ENCODE peak calls at places on chromosomes 1 and 21, in seven cellular contexts. M, B, I, D, J, U and Z are unnamed samples.
A peak's percentile ranks its signal among the peaks of the same experiment; 100 is the strongest.

GRCh38 chr1:177368255-177368654 is 197.5 kb downstream of the BRINP2 start:
- DNase-seq in M (no peak), B (peak; percentile 82), I (no peak), D (no peak), J (no peak), U (no peak), Z (no peak)

GRCh38 chr1:54611621-54612020 is 11.7 kb downstream of the FAM151A start:
- DNase-seq in M (no peak), B (no peak), I (no peak), D (no peak), J (no peak), U (no peak), Z (no peak)

GRCh38 chr1:206557636-206558473 is 50.5 kb downstream of the RASSF5 start:
- DNase-seq in M (no peak), B (no peak), I (no peak), D (no peak), J (no peak), U (no peak), Z (no peak)

GRCh38 chr1:7580923-7581753 is 190.0 kb upstream of the VAMP3 start:
- DNase-seq in M (no peak), B (peak; percentile 86), I (no peak), D (no peak), J (no peak), U (no peak), Z (no peak)

GRCh38 chr1:241972703-241973375 is 15.3 kb downstream of the BECN2 start:
- DNase-seq in M (no peak), B (peak; percentile 11), I (no peak), D (no peak), J (no peak), U (no peak), Z (no peak)

GRCh38 chr21:19440792-19441494 is 1037.4 kb upstream of the TMPRSS15 start:
- DNase-seq in M (no peak), B (no peak), I (no peak), D (no peak), J (no peak), U (no peak), Z (no peak)

GRCh38 chr1:174998569-174999215 is 1.1 kb upstream of the CACYBP start:
- DNase-seq in M (peak; percentile 27), B (peak; percentile 63), I (no peak), D (peak; percentile 70), J (no peak), U (no peak), Z (peak; percentile 73)

GRCh38 chr1:3614755-3615742 is 3.7 kb upstream of the MEGF6 start:
- DNase-seq in M (no peak), B (no peak), I (no peak), D (no peak), J (no peak), U (no peak), Z (no peak)

GRCh38 chr1:53552146-53552940 is 93.1 kb downstream of the DMRTB1 start:
- DNase-seq in M (no peak), B (no peak), I (no peak), D (no peak), J (no peak), U (no peak), Z (no peak)

GRCh38 chr21:45589686-45590245 is 47.5 kb upstream of the SLC19A1 start:
- DNase-seq in M (no peak), B (no peak), I (no peak), D (no peak), J (no peak), U (no peak), Z (no peak)

GRCh38 chr1:110087812-110088738 is 17.6 kb upstream of the ALX3 start:
- DNase-seq in M (peak; percentile 24), B (peak; percentile 54), I (no peak), D (peak; percentile 72), J (peak; percentile 6), U (no peak), Z (peak; percentile 38)

GRCh38 chr1:12597792-12598191 is 20.2 kb downstream of the DHRS3 start:
- DNase-seq in M (no peak), B (no peak), I (no peak), D (no peak), J (no peak), U (no peak), Z (no peak)

GRCh38 chr1:233738396-233738795 is 124.5 kb downstream of the KCNK1 start:
- DNase-seq in M (no peak), B (no peak), I (no peak), D (no peak), J (no peak), U (no peak), Z (no peak)

GRCh38 chr1:21284206-21285137 is 5.8 kb downstream of the ECE1 start:
- DNase-seq in M (no peak), B (no peak), I (no peak), D (no peak), J (no peak), U (no peak), Z (no peak)

GRCh38 chr1:95686217-95686616 is 452.2 kb downstream of the RWDD3 start:
- DNase-seq in M (no peak), B (no peak), I (no peak), D (no peak), J (no peak), U (no peak), Z (no peak)

GRCh38 chr1:49104575-49104974 is 327.9 kb upstream of the BEND5 start:
- DNase-seq in M (no peak), B (no peak), I (no peak), D (no peak), J (no peak), U (no peak), Z (no peak)

GRCh38 chr1:205064741-205065316 is 19.4 kb downstream of the TMEM81 start:
- DNase-seq in M (no peak), B (no peak), I (no peak), D (no peak), J (no peak), U (no peak), Z (no peak)

GRCh38 chr1:27726173-27726793 is 522 bp downstream of the FAM76A start:
- DNase-seq in M (peak; percentile 12), B (peak; percentile 21), I (peak; percentile 35), D (peak; percentile 30), J (peak; percentile 46), U (peak; percentile 10), Z (no peak)

GRCh38 chr1:23357112-23357908 is 12.3 kb downstream of the ZNF436 start:
- DNase-seq in M (no peak), B (no peak), I (no peak), D (no peak), J (no peak), U (no peak), Z (no peak)